ENCODE peak calls at places on chromosomes 6 and 20, in nine cellular contexts. C, E, A, O, G, Q, T, V and D are unnamed samples. For H3K4me1 and H3K36me3, the result is how much of the 10 kb centered on the place peaks cover.

GRCh38 chr20:2956480-2956879 is 83.2 kb downstream of the PTPRA start:
- DNase-seq in C (no peak), E (no peak), A (no peak), O (no peak), G (no peak), Q (no peak), T (no peak), V (no peak), D (no peak)

GRCh38 chr6:27809939-27810767 is 102.0 kb downstream of the OR2B2 start:
- DNase-seq in C (peak), E (peak), A (peak), O (peak), G (peak), Q (peak), T (no peak), V (peak), D (peak)

GRCh38 chr20:51569815-51570741 is 27.6 kb upstream of the NFATC2 start:
- DNase-seq in C (peak), E (no peak), A (peak), O (no peak), G (no peak), Q (no peak), T (no peak), V (no peak), D (peak)

GRCh38 chr6:132764370-132764769 is 6.7 kb upstream of the VNN2 start:
- DNase-seq in C (peak), E (no peak), A (peak), O (no peak), G (no peak), Q (peak), T (no peak), V (no peak), D (peak)

GRCh38 chr20:23189341-23189740 is 103.2 kb upstream of the CD93 start:
- DNase-seq in C (no peak), E (no peak), A (no peak), O (no peak), G (no peak), Q (no peak), T (no peak), V (no peak), D (no peak)

GRCh38 chr6:43149260-43149659 is 21.8 kb upstream of the SRF start:
- DNase-seq in C (peak), E (no peak), A (no peak), O (no peak), G (no peak), Q (no peak), T (no peak), V (no peak), D (no peak)

GRCh38 chr6:8139451-8139850 is 37.1 kb upstream of the EEF1E1 start:
- DNase-seq in C (no peak), E (no peak), A (no peak), O (no peak), G (no peak), Q (no peak), T (no peak), V (no peak), D (no peak)

GRCh38 chr6:16903470-16903869 is 142.2 kb upstream of the ATXN1 start:
- DNase-seq in C (peak), E (no peak), A (no peak), O (no peak), G (no peak), Q (no peak), T (no peak), V (no peak), D (peak)

GRCh38 chr6:7832904-7833752 is 77.5 kb downstream of the TXNDC5 start:
- DNase-seq in C (no peak), E (no peak), A (no peak), O (no peak), G (no peak), Q (no peak), T (no peak), V (no peak), D (no peak)

GRCh38 chr20:59673288-59673997 is 69.1 kb downstream of the PHACTR3 start:
- DNase-seq in C (no peak), E (no peak), A (no peak), O (no peak), G (no peak), Q (no peak), T (no peak), V (no peak), D (no peak)

GRCh38 chr6:64732888-64733287 is 974.1 kb downstream of the EYS start:
- DNase-seq in C (no peak), E (no peak), A (no peak), O (no peak), G (no peak), Q (no peak), T (no peak), V (no peak), D (peak)

GRCh38 chr20:21729316-21729715 is 23.9 kb downstream of the PAX1 start:
- DNase-seq in C (no peak), E (no peak), A (no peak), O (no peak), G (no peak), Q (no peak), T (no peak), V (peak), D (no peak)

GRCh38 chr6:25404693-25405169 is 125.6 kb downstream of the CARMIL1 start:
- DNase-seq in C (no peak), E (no peak), A (no peak), O (no peak), G (no peak), Q (no peak), T (no peak), V (no peak), D (no peak)

GRCh38 chr6:136083540-136083939 is 166.6 kb downstream of the MTFR2 start:
- DNase-seq in C (no peak), E (no peak), A (no peak), O (no peak), G (no peak), Q (no peak), T (no peak), V (no peak), D (no peak)

GRCh38 chr20:16922834-16923233 is 174.7 kb downstream of the OTOR start:
- DNase-seq in C (peak), E (no peak), A (no peak), O (no peak), G (no peak), Q (no peak), T (no peak), V (no peak), D (peak)

GRCh38 chr6:27168586-27169443 is 78.7 kb upstream of the PRSS16 start:
- DNase-seq in C (peak), E (no peak), A (no peak), O (no peak), G (no peak), Q (no peak), T (no peak), V (no peak), D (peak)

GRCh38 chr6:3648724-3649123 is 102.8 kb downstream of the PXDC1 start:
- DNase-seq in C (no peak), E (no peak), A (no peak), O (no peak), G (no peak), Q (no peak), T (no peak), V (no peak), D (no peak)

GRCh38 chr6:113882341-113882740 is 25.2 kb downstream of the MARCKS start:
- DNase-seq in C (no peak), E (no peak), A (no peak), O (no peak), G (no peak), Q (no peak), T (no peak), V (no peak), D (no peak)

GRCh38 chr20:36802326-36803223 is 29.0 kb upstream of the DSN1 start:
- DNase-seq in C (peak), E (no peak), A (no peak), O (no peak), G (no peak), Q (no peak), T (no peak), V (no peak), D (peak)

GRCh38 chr20:11379257-11380011 is 538.3 kb upstream of the BTBD3 start:
- DNase-seq in C (no peak), E (peak), A (no peak), O (no peak), G (no peak), Q (no peak), T (no peak), V (peak), D (peak)

GRCh38 chr6:4107873-4108272 is 27.5 kb downstream of the ECI2 start:
- DNase-seq in C (no peak), E (no peak), A (no peak), O (no peak), G (no peak), Q (no peak), T (no peak), V (no peak), D (no peak)

GRCh38 chr6:56199956-56200355 is 47.4 kb downstream of the COL21A1 start:
- DNase-seq in C (peak), E (no peak), A (no peak), O (no peak), G (no peak), Q (no peak), T (no peak), V (no peak), D (no peak)

GRCh38 chr6:56491606-56492328 is 150.9 kb downstream of the DST start:
- DNase-seq in C (peak), E (no peak), A (peak), O (no peak), G (no peak), Q (peak), T (no peak), V (no peak), D (no peak)

GRCh38 chr20:2750343-2751251 is 49.8 kb downstream of the CPXM1 start:
- DNase-seq in C (peak), E (peak), A (no peak), O (no peak), G (peak), Q (peak), T (no peak), V (peak), D (peak)

GRCh38 chr20:47397652-47398301 is 41.3 kb upstream of the ZMYND8 start:
- DNase-seq in C (no peak), E (no peak), A (no peak), O (no peak), G (no peak), Q (no peak), T (no peak), V (no peak), D (no peak)

GRCh38 chr6:113558966-113559365 is 298.2 kb upstream of the MARCKS start:
- DNase-seq in C (peak), E (no peak), A (no peak), O (no peak), G (no peak), Q (no peak), T (no peak), V (no peak), D (peak)

GRCh38 chr20:44018684-44019637 is 104.3 kb downstream of the TOX2 start:
- DNase-seq in C (peak), E (no peak), A (no peak), O (no peak), G (no peak), Q (peak), T (no peak), V (no peak), D (no peak)

GRCh38 chr20:23305098-23305497 is 45.5 kb upstream of the NXT1 start:
- DNase-seq in C (peak), E (peak), A (no peak), O (no peak), G (no peak), Q (no peak), T (no peak), V (no peak), D (no peak)

GRCh38 chr6:134372603-134373281 is 54.8 kb upstream of the SGK1 start:
- DNase-seq in C (peak), E (no peak), A (peak), O (no peak), G (no peak), Q (no peak), T (no peak), V (no peak), D (peak)

GRCh38 chr6:170106906-170107525 is 183.9 kb downstream of the DLL1 start:
- DNase-seq in C (no peak), E (peak), A (no peak), O (no peak), G (peak), Q (no peak), T (no peak), V (peak), D (no peak)

GRCh38 chr20:53728359-53728758 is 134.7 kb upstream of the ZNF217 start:
- DNase-seq in C (no peak), E (no peak), A (no peak), O (no peak), G (no peak), Q (no peak), T (no peak), V (no peak), D (no peak)

GRCh38 chr6:111663692-111664564 is 58.2 kb upstream of the TRAF3IP2 start:
- DNase-seq in C (peak), E (peak), A (peak), O (no peak), G (no peak), Q (peak), T (no peak), V (no peak), D (peak)

GRCh38 chr6:108733706-108734105 is 114.5 kb upstream of the ARMC2 start:
- DNase-seq in C (no peak), E (no peak), A (no peak), O (no peak), G (no peak), Q (no peak), T (no peak), V (no peak), D (no peak)

GRCh38 chr6:144173971-144174370 is 23.7 kb downstream of the STX11 start:
- DNase-seq in C (no peak), E (no peak), A (no peak), O (no peak), G (no peak), Q (no peak), T (no peak), V (no peak), D (no peak)
- H3K4me1 ChIP-seq in C (under half), E (under half), A (under half), O (under half), G (under half), Q (under half), T (under half), V (under half), D (under half)

DNA sequence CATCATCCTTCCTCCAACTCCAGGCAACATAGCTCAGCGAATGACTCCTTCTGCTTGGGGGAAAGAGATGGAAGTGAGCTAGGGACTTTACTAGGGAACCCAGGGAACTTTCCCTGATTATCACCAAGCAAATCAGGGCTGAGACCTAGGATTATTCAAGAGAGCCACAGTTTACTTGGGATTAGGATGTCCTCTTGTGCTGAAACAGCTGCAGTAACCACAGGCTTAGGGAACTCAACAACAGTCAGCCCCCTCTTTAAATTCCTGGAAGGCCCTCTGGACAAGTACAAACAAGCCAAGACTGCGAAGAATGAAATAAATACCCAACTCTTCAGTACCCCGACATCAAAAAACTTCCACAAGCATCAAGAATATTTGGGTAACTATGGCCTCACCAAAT is 700.9 kb downstream of the COL12A1 start:
- DNase-seq in C (no peak), E (no peak), A (no peak), O (no peak), G (no peak), Q (no peak), T (no peak), V (no peak), D (no peak)
- TF ChIP-seq CTCF in C (no peak), E (no peak), A (no peak), O (no peak), G (no peak), Q (no peak), T (no peak), V (no peak), D (no peak)

GRCh38 chr6:89644864-89645263 is 6.3 kb upstream of the LYRM2 start:
- DNase-seq in C (no peak), E (no peak), A (no peak), O (no peak), G (no peak), Q (no peak), T (no peak), V (no peak), D (no peak)
- H3K36me3 ChIP-seq in C (under half), E (under half), A (under half), O (under half), G (under half), Q (under half), T (under half), V (under half), D (under half)

GRCh38 chr6:14861491-14861943 is 384.4 kb upstream of the JARID2 start:
- DNase-seq in C (no peak), E (no peak), A (no peak), O (no peak), G (no peak), Q (no peak), T (no peak), V (no peak), D (no peak)

GRCh38 chr6:14867807-14868206 is 378.1 kb upstream of the JARID2 start:
- DNase-seq in C (no peak), E (no peak), A (no peak), O (no peak), G (no peak), Q (no peak), T (no peak), V (no peak), D (no peak)

GRCh38 chr6:14862845-14863244 is 383.0 kb upstream of the JARID2 start:
- DNase-seq in C (no peak), E (no peak), A (no peak), O (no peak), G (no peak), Q (no peak), T (no peak), V (no peak), D (no peak)

GRCh38 chr6:14865609-14866100 is 380.2 kb upstream of the JARID2 start:
- DNase-seq in C (peak), E (no peak), A (no peak), O (no peak), G (no peak), Q (no peak), T (no peak), V (no peak), D (no peak)

DNA sequence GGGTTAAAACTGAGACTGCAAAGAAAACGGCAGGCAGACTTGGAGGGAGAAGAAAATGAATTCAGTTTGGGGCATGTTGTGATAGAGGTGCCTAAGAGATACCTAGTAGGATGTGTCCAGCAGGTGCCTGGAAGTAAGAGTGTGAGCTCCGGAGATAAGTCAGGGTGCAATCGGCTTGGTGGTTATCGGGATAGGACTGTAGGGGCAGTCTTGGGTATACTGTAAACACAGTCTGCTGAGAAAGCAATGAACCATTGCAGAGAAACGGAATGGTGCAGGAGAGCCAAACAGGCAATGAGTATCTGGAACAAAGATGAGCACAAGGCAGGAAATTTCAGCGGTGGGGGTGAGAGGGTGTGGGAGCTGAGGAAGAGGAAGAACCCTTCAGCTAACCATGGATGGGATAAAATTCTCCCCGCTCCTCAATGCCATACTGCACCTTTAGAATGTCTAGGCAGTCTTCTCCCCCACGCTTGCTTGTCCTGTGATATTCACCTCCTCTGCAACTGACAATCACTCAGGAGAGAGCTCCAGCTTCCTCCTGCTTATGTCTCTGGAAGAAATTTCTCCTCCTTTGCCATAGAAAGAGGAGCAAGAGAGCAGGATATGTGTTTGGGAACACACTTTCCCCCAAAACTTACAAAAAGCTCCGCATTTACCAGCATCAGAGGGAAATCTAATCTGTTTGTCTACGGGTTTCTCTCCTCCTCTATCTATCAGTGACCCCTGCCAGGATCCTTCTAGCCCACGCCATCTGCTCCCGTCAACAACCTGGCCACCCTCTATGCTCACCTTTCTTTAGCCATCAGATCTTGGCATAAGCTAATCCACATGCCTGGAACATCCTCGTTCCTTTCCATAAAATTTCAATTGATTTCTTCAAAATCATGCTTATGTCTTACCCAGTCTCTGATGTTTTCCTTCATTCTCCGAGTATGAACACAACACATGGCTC is 381.7 kb upstream of the JARID2 start:
- DNase-seq in C (no peak), E (no peak), A (no peak), O (no peak), G (no peak), Q (no peak), T (no peak), V (no peak), D (peak)
- H3K4me1 ChIP-seq in C (under half), E (under half), A (under half), O (under half), G (under half), Q (under half), T (under half), V (under half), D (under half)

GRCh38 chr6:106084106-106084963 is 1.8 kb upstream of the PRDM1 start:
- DNase-seq in C (peak), E (no peak), A (no peak), O (peak), G (no peak), Q (peak), T (no peak), V (no peak), D (peak)
- TF ChIP-seq CTCF in C (peak), E (no peak), A (peak), O (peak), G (no peak), Q (peak), T (peak), V (no peak), D (peak)

DNA sequence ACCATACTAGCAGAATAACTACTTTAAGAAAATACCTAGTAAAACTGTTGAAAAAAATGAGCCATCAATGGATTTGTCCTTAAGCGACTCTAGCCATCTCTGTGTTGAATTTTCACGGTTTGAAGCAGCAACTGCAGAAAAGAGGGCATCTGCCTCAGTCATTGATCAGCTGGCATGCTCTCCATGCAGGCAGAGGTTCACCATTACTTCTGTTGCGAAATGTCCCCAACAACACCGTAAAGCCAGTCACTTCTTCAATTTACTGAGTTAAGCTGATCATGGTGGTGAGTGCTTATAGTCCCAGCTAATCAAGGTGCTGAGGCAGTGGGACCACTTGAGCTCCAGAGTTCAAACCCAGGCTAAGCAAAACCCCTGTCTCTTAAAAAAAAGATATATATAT is 11.1 kb downstream of the TPD52L1 start:
- DNase-seq in C (no peak), E (no peak), A (no peak), O (no peak), G (no peak), Q (no peak), T (no peak), V (no peak), D (no peak)
- H3K36me3 ChIP-seq in C (under half), E (under half), A (under half), O (under half), G (under half), Q (under half), T (under half), V (under half), D (under half)

DNA sequence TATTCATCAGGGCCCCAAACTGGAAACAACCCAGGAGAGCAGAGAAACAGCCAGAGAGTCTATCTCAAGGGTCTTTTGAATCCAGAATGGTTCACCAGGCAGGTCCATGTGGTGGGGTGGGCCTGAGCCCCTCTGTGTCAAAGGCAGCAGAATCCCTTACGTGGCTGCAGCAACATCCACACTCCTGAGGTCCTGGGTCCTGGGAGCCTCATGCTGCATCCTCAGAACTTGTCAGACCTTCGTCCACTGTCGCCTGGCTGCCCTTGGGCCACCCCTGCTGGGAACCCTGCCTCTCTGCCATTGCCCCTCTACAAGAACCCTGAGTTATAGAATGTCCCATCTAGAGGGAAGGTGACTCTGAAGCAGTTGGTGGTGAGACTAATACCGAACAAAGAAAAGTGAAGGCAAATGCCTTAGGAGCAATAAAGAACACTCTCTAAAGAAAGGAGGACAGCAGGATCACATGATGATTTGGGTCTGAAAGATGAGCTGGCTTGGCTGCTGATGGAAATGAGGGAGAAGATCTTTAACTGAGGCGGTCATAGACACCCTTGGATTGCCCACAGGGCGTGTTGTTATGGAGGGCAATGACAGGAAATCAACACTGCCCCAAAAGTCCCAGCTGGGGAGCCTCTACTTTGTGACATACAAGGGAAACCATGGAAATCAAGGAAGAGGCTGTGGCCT is 161.2 kb downstream of the SYNDIG1 start:
- DNase-seq in C (no peak), E (no peak), A (no peak), O (no peak), G (no peak), Q (no peak), T (no peak), V (no peak), D (no peak)
- H3K4me1 ChIP-seq in C (under half), E (under half), A (under half), O (under half), G (under half), Q (under half), T (under half), V (under half), D (under half)